ENCODE peak calls at places on chromosomes 5 and 9, in five cellular contexts. T is endothelial cell of umbilical vein, Y is adrenal gland, W is esophagus squamous epithelium, A is uterus. O is an unnamed sample.
A peak's percentile ranks its signal among the peaks of the same experiment; 100 is the strongest.

GRCh38 chr9:97615439-97616072 is 17.6 kb downstream of the TSTD2 start:
- DNase-seq in T (peak; percentile 77), Y (peak; percentile 85), W (no peak), A (peak; percentile 49), O (no peak)

GRCh38 chr9:134221273-134222017 is 57.1 kb upstream of the RNU6ATAC start:
- DNase-seq in T (no peak), Y (no peak), W (no peak), A (no peak), O (no peak)

GRCh38 chr9:34869390-34869789 is 88.7 kb upstream of the PHF24 start:
- DNase-seq in T (peak; percentile 19), Y (no peak), W (no peak), A (no peak), O (no peak)

GRCh38 chr5:170445936-170446335 is 56.8 kb upstream of the KCNMB1 start:
- DNase-seq in T (no peak), Y (no peak), W (no peak), A (no peak), O (peak; percentile 93)

GRCh38 chr5:132389453-132390286 is 20.2 kb downstream of the SLC22A5 start:
- DNase-seq in T (peak; percentile 88), Y (no peak), W (no peak), A (peak; percentile 72), O (no peak)

GRCh38 chr5:107305999-107306398 is 364.7 kb downstream of the EFNA5 start:
- DNase-seq in T (no peak), Y (no peak), W (no peak), A (no peak), O (no peak)

GRCh38 chr5:69224520-69224919 is 10.2 kb upstream of the CDK7 start:
- DNase-seq in T (no peak), Y (no peak), W (no peak), A (no peak), O (no peak)

GRCh38 chr9:101126556-101126955 is 98.0 kb downstream of the PLPPR1 start:
- DNase-seq in T (no peak), Y (no peak), W (no peak), A (no peak), O (no peak)

GRCh38 chr5:72015103-72015548 is 92.1 kb upstream of the MAP1B start:
- DNase-seq in T (no peak), Y (peak; percentile 62), W (no peak), A (no peak), O (no peak)

GRCh38 chr9:37988041-37988440 is 81.0 kb downstream of the SHB start:
- DNase-seq in T (no peak), Y (peak; percentile 81), W (no peak), A (no peak), O (no peak)

GRCh38 chr9:135282808-135283207 is 195.3 kb downstream of the OLFM1 start:
- DNase-seq in T (no peak), Y (no peak), W (no peak), A (no peak), O (no peak)

DNA sequence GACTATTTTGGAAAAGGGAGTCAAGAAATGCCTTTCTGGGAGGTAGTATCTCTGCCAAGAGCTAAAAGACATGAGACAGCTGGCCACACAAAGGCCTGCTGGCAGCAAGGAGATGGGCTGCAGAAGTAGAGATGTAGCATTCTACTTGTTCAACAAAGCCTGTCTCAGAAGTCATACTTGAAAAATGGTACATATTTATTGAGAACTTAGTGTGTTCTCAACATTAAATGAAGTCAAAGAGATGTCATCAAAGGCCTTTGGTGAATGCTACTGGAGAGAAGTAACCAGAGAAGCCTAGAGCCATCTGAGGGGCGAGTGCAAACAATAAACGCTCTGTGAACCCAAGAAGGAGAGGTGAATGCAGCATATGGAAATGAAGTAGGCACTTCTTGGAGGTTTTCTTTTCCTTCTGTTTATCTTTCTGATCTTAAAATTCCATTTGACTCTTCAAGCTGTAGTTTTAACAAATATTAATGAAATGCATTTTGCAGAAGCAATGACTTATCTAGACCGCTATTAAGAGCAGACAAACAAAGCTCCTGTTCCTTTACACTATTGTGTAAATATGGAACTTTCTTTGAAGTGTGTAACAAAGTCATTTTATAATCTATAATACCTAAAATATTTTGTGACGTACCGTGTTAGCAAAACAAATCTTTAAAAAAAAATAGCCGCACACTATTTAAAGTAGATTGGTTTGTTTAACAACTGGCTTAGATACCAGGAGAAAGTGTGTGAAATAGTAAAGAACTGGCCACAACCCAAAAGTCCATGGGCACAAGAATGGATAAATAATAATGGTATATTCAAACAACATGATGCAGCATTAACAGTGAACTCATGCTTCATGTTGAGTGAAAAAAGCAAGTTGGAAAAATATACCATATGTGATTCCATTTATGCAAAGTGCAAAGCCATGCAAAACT is 70.3 kb downstream of the ZNF608 start:
- DNase-seq in T (no peak), Y (no peak), W (no peak), A (peak; percentile 24), O (no peak)
- TF ChIP-seq POLR2A in T (no peak), Y (no peak), W (no peak), A (no peak), O (no peak)

DNA sequence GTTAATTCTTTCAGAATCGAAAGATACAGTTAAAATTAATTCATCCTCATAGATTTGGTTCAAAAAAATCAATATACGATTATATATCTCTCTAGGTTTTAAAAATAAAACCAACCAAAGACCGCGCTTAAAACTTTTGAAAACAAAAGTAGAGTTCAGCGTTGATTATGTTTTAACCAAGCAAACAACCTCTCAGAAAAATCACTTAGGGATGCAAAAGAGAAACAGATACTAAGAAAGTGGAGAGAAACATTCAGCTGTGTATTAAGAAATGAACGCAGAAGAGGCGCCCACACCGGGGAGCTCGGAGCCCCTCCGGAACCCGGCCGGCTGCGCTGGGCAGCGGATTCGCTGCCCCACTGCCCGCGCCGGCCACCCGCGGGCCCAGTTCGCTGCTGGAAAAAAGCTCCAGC is 1.4 kb downstream of the PITX1 start:
- DNase-seq in T (no peak), Y (no peak), W (no peak), A (no peak), O (no peak)
- H3K27ac ChIP-seq in T (no peak overlapping the region), Y (no peak overlapping the region), W (peak overlapping the region; percentile 99), A (no peak overlapping the region), O (peak overlapping the region; percentile 95)

DNA sequence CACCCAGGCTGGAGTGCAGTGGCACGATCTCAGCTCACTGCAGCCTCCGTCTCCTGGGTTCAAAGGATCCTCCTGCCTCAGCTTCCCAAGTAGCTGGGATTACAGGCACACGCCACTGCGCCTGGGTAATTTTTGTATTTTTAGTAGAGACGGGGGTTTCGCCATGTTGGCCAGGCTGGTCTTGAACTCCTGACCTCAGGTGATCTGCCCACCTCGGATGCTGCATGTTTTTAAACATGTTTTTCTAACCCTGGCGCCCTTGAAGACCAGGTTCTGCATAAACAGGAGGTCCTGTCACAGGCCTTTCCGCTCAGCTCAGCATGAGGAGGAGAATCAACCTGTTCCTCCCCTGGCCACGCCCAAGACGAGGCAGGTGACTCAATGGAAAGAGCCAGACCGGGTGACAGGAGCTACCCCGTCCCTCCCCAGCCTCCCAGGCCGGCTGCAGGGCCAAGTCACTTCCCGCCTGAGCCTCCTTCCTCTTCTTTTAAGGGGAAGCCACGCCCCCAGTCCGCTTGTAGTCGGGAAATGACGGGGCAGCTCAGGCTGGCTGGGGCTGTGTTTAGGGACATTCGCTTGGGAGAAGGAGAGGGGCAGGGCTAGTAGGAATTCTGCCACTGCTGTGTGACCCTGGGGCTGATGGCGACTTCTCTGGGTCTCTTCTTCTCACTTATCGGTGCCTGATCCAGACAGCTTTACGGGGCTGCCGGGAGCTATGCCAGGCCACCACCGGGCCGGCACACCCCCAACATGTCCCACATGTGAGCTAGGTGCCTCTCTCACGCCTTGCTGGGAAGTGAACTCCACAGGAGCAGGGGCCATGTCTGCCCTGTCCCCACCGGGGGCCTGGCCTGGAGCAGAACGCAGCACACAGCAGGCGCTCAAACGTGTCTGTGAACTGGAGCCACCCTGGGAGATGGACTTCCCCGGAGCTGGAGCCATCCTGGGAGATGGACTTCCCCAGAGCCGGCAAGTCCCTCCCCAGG is 6.1 kb downstream of the NOTCH1 start:
- DNase-seq in T (peak; percentile 95), Y (peak; percentile 86), W (peak; percentile 86), A (peak; percentile 67), O (peak; percentile 95)
- TF ChIP-seq POLR2A in T (no peak), Y (no peak), W (no peak), A (no peak), O (peak; percentile 28)

GRCh38 chr5:172424111-172424490 is 30.2 kb downstream of the SH3PXD2B start:
- DNase-seq in T (no peak), Y (no peak), W (no peak), A (no peak), O (no peak)
- H3K27ac ChIP-seq in T (no peak overlapping the region), Y (peak overlapping the region; percentile 87), W (peak overlapping the region; percentile 94), A (peak overlapping the region; percentile 93), O (peak overlapping the region; percentile 98)

DNA sequence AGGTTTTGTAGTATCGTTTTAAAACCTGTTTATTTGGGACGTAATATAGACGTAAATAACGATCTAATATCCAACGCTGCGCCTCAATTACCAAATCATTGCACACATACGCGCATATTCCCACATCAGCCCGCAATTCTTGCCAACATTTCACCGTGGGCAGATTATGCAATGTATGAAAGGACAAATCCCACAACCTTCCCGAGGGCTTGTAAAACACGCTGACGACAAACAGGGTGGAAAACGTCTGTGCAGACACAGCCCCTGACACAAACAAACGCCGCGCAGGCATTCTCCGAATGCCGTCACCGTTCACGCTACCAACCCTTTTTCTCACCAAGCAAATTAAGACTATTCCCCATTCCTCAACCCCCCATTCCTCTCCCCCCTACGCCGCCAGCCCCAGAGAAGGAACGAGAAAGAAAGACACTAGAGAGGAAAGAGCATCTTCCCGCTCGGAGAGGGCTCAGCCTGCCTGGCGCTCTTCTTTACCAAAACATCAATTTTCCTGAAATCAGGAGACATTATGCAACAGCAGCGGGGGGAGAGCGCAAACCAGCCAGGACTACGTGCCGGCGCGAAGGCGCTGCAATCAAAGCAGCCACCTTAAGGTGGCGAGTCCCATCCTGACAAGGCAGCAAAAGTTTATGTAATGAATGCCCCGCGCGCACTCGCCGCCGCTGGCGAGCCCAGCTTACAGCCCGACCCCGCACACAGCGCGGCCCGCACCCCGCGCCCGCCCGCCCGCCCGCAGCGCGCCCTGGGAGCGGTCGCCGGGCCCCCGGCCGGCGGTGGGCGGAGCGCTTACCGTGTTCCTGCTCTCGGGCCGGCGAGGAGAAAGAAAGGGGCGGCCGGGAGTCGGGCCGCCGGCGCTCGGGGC is 560 bp downstream of the NFIL3 start:
- DNase-seq in T (peak; percentile 73), Y (peak; percentile 79), W (no peak), A (peak; percentile 75), O (peak; percentile 67)
- TF ChIP-seq POLR2A in T (no peak), Y (peak; percentile 41), W (peak; percentile 15), A (no peak), O (peak; percentile 6)